ENCODE peak calls at places on chromosomes 13 and 19, in seven cellular contexts. Q, R, B, C, Z, I and V are unnamed samples. For H3K4me1 and H3K36me3, the result is how much of the 10 kb centered on the place peaks cover.

GRCh38 chr19:5967994-5968430 is 9.9 kb downstream of the RANBP3 start:
- DNase-seq in I (peak), R (peak), Z (peak), B (peak), Q (peak), C (no peak), V (peak)

GRCh38 chr19:2275588-2276428 is 6.2 kb downstream of the PEAK3 start:
- DNase-seq in I (peak), Z (no peak), Q (peak), R (no peak), B (no peak), C (no peak), V (no peak)

GRCh38 chr13:47976325-47976724 is 24.7 kb downstream of the SUCLA2 start:
- DNase-seq in Z (no peak), C (no peak), Q (no peak), R (no peak), B (peak), I (no peak), V (no peak)

GRCh38 chr13:41463823-41464602 is 6.7 kb downstream of the RGCC start:
- DNase-seq in Q (no peak), B (no peak), R (no peak), C (no peak), Z (no peak), I (no peak), V (peak)

GRCh38 chr13:43348397-43348796 is 325.0 kb downstream of the DNAJC15 start:
- DNase-seq in I (no peak), R (no peak), Q (no peak), B (no peak), C (no peak), Z (no peak), V (no peak)

GRCh38 chr19:38360351-38360750 is 14.0 kb upstream of the PSMD8 start:
- DNase-seq in C (no peak), Q (no peak), I (no peak), R (no peak), B (no peak), Z (no peak), V (no peak)

GRCh38 chr19:36210497-36210896 is 4.0 kb downstream of the ZNF565 start:
- DNase-seq in Q (no peak), I (no peak), Z (no peak), C (no peak), R (no peak), B (peak), V (no peak)

GRCh38 chr13:105035092-105035491 is 1500.4 kb downstream of the EFNB2 start:
- DNase-seq in Z (no peak), B (no peak), Q (no peak), C (no peak), R (no peak), I (no peak), V (no peak)

GRCh38 chr19:39940221-39940833 is 5.9 kb upstream of the FCGBP start:
- DNase-seq in R (no peak), Z (no peak), B (no peak), I (no peak), C (no peak), Q (no peak), V (no peak)

GRCh38 chr13:93690139-93690538 is 463.5 kb downstream of the GPC6 start:
- DNase-seq in R (no peak), C (no peak), B (peak), Z (peak), Q (no peak), I (no peak), V (no peak)

GRCh38 chr13:24503376-24503690 is 9.2 kb downstream of the PARP4 start:
- DNase-seq in B (no peak), I (no peak), Q (no peak), C (no peak), R (no peak), Z (no peak), V (no peak)

GRCh38 chr19:7225741-7226140 is 68.5 kb downstream of the INSR start:
- DNase-seq in R (no peak), Q (no peak), Z (no peak), C (no peak), B (no peak), I (no peak), V (no peak)

GRCh38 chr13:25988655-25989054 is 63.2 kb downstream of the SHISA2 start:
- DNase-seq in R (no peak), C (no peak), Z (no peak), I (no peak), B (no peak), Q (no peak), V (no peak)

GRCh38 chr19:16834747-16835146 is 5.5 kb downstream of the SIN3B start:
- DNase-seq in Z (no peak), B (no peak), C (no peak), R (no peak), Q (no peak), I (no peak), V (no peak)

GRCh38 chr19:5156231-5156986 is 184.2 kb downstream of the PTPRS start:
- DNase-seq in Q (no peak), C (no peak), I (no peak), Z (no peak), R (no peak), B (no peak), V (no peak)

GRCh38 chr19:4083677-4084546 is 17.2 kb upstream of the ZBTB7A start:
- DNase-seq in Q (no peak), C (no peak), Z (no peak), I (no peak), B (no peak), R (no peak), V (peak)

GRCh38 chr13:88086577-88086976 is 415.4 kb downstream of the SLITRK5 start:
- DNase-seq in I (no peak), Q (no peak), R (no peak), Z (no peak), C (no peak), B (no peak), V (no peak)

GRCh38 chr19:40365613-40366401 is 17.3 kb downstream of the PLD3 start:
- DNase-seq in R (peak), Q (peak), B (peak), Z (peak), I (peak), C (no peak), V (peak)

GRCh38 chr13:37127706-37128241 is 22.3 kb upstream of the CSNK1A1L start:
- DNase-seq in B (peak), I (no peak), R (peak), Z (no peak), C (no peak), Q (no peak), V (no peak)

GRCh38 chr13:78602561-78603239 is 652 bp downstream of the POU4F1 start:
- DNase-seq in Z (peak), I (no peak), Q (no peak), B (no peak), R (no peak), C (no peak), V (no peak)

GRCh38 chr13:28958018-28958417 is 137.9 kb downstream of the MTUS2 start:
- DNase-seq in I (no peak), Q (no peak), B (no peak), Z (no peak), R (no peak), C (no peak), V (no peak)

GRCh38 chr19:4233282-4233853 is 4.0 kb downstream of the EBI3 start:
- DNase-seq in R (peak), I (no peak), Z (peak), Q (peak), B (peak), C (no peak), V (peak)

GRCh38 chr13:93338906-93339305 is 112.3 kb downstream of the GPC6 start:
- DNase-seq in Z (no peak), C (no peak), Q (no peak), R (no peak), I (no peak), B (no peak), V (no peak)

GRCh38 chr19:58338825-58339558 is 12.2 kb downstream of the ZSCAN22 start:
- DNase-seq in Q (no peak), I (no peak), B (no peak), Z (peak), R (no peak), C (no peak), V (no peak)

GRCh38 chr13:113814435-113814821 is 49.4 kb downstream of the GAS6 start:
- DNase-seq in I (no peak), R (peak), Z (no peak), B (peak), Q (no peak), C (no peak), V (no peak)

GRCh38 chr13:102642475-102642874 is 45.7 kb downstream of the TPP2 start:
- DNase-seq in B (no peak), Q (peak), Z (no peak), C (no peak), R (peak), I (no peak), V (no peak)

GRCh38 chr13:50923272-50923671 is 13.7 kb downstream of the RNASEH2B start:
- DNase-seq in R (no peak), Q (no peak), B (no peak), Z (no peak), I (no peak), C (no peak), V (no peak)

DNA sequence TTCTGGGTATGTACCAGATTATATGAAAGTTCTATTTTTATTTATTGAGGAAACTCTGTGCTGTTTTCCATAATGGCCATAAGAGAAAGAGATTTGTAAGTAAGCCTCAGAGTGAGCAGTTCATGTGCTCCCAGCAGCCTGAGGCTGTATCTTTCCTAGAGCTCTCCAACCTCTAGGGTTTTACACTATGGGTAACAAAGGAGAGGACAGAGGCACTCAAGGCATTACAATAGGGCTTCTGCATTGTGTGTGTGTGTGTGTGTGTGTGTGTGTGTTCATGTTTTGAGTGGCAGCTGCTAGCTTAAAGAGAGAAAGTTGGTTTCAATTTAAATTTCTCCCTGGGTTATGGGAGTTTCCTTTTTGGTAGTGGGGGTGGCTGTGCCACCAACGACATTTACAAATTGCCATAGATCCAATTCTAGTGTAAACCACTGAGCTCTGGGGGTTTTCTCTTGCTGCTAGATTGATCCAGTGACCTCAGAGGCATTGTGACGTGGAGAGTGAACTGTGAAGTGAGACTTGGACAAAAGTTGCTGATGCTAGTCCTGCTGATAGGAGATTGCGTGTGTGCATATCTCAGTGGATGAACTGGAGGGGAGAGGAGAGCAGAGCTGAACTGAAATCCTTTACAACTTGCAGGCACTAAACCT is 67.3 kb upstream of the OLFM4 start:
- DNase-seq in C (no peak), B (no peak), R (no peak), Q (no peak), Z (peak), I (no peak), V (no peak)
- H3K4me1 ChIP-seq in C (under half), B (under half), R (under half), Q (under half), Z (under half), I (under half), V (under half)

GRCh38 chr19:13284929-13285928 is 135.0 kb downstream of the IER2 start:
- DNase-seq in B (no peak), Z (no peak), I (no peak), Q (no peak), R (no peak), C (no peak), V (no peak)

GRCh38 chr19:13277104-13277809 is 127.0 kb downstream of the IER2 start:
- DNase-seq in Z (peak), B (peak), R (peak), C (no peak), Q (peak), I (peak), V (peak)

GRCh38 chr19:13282486-13283065 is 132.4 kb downstream of the IER2 start:
- DNase-seq in C (no peak), I (no peak), B (no peak), Q (no peak), Z (no peak), R (no peak), V (no peak)

GRCh38 chr19:13283871-13284270 is 133.7 kb downstream of the IER2 start:
- DNase-seq in C (no peak), Z (no peak), Q (no peak), R (no peak), B (no peak), I (no peak), V (no peak)

DNA sequence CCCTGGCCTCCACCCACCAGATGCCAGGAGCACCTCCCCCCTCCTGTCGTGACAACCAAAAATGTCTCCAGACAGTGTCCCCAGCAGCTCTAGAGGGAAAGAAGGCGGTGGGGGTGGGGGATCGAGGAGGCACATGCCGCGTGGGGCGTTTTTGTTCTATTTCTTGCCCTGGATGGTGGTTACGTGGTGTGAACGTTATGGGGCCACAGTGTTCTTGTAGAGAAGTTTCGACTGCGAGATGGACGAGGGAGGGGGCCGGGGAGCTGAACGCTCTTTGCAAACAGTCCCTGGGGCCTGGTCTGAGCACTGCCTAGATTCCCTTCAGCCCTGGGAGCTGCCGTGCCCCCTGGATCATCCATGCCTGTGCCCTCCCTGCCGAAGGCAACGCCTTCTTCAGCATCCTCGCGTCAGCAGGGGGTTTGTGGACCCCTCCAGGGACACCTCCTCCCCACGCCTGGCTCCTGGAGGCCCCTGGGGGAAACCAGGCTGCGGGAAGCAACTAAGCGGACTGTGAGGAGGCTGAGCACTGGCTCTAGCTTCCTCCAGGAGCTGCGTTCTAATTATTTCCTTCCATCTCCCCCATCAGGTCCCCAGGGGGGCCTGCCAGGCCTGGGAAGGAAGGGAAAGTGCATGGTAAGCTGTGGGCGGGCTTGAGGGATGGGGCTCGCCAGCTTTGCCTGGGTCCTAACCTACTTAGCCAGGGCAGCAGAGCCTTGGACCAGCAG is 131.5 kb downstream of the IER2 start:
- DNase-seq in B (no peak), I (no peak), C (no peak), R (no peak), Z (no peak), Q (no peak), V (no peak)
- H3K27ac ChIP-seq in B (no peak), I (no peak), C (no peak), R (no peak), Z (no peak), Q (peak), V (no peak)

DNA sequence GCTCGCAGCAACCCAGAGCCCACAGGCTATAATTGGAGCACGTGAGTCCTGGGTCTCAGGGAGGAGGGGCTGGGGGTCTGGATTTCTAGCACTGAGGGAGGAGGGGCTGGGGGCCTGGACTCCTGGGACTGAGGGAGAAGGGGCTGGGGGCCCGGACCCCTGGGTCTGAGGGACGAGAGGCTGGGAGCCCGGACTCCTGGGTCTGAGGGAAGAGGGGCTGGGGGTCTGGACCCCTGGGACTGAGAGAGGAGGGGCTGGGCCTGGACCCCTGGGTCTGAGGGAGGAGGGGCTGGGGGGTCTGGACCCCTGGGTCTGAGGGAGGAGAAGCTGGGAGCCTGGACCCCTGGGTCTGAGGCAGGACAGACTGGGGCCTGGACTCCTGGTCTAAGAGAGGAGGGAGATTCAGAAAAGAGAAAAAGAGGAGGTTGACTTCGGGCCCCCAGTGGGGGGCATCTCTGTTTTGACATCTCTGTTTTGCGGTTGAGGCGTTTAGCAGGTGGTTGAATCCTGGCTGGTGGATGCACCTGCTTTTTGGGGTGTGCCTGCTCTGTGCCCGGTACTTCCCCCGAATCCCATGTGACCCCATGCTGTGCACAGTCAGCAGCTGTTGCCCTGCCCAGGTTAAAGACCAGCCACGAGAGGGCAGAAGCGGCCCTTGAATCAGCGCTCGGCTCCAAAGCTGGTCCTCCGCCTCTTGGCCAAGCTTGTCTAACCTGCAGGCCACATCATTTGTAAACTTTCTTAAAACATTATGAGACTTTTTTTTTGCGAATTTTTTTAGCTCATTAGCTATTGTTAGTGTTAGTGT is 10.5 kb downstream of the PVR start:
- DNase-seq in C (no peak), Z (peak), I (peak), B (peak), R (peak), Q (peak), V (peak)
- H3K36me3 ChIP-seq in C (half or more), Z (under half), I (under half), B (under half), R (under half), Q (half or more), V (under half)

GRCh38 chr19:48724796-48725753 is 5.5 kb upstream of the MAMSTR start:
- DNase-seq in Q (peak), Z (peak), C (no peak), I (peak), R (peak), B (peak), V (peak)
- H3K4me1 ChIP-seq in Q (half or more), Z (under half), C (under half), I (under half), R (under half), B (under half), V (under half)

DNA sequence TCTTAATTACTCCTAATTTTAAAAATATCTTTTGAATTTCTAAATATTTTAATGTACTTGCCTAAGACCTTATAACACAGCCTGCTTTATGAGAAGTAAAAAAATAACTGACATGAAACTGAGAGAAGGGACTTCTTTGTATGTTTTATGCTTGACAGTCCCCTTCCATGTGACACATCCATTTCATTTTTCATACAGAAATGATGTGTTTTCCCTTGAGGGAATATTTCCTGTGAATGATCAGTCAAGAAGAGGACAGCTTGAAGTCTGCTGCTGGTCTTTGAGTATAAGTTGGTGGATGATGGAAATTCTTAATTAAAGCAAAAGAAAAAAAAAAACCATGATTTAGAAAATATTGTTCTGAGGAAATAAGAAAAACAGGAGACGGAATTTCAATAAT is 230.4 kb upstream of the KLHL1 start:
- DNase-seq in Q (no peak), Z (no peak), B (no peak), I (no peak), R (no peak), C (no peak), V (no peak)
- H3K27ac ChIP-seq in Q (no peak), Z (no peak), B (no peak), I (no peak), R (no peak), C (no peak), V (no peak)

GRCh38 chr19:12272980-12273901 is 21.4 kb downstream of the ZNF44 start:
- DNase-seq in I (no peak), Q (no peak), R (no peak), C (no peak), Z (no peak), B (no peak), V (no peak)

GRCh38 chr19:12270854-12271253 is 23.8 kb downstream of the ZNF44 start:
- DNase-seq in R (no peak), B (no peak), Z (no peak), C (no peak), Q (no peak), I (no peak), V (no peak)

GRCh38 chr19:12272386-12272785 is 22.3 kb downstream of the ZNF44 start:
- DNase-seq in Q (no peak), R (no peak), I (no peak), Z (no peak), C (no peak), B (no peak), V (no peak)
- H3K36me3 ChIP-seq in Q (half or more), R (under half), I (under half), Z (under half), C (half or more), B (under half), V (under half)

GRCh38 chr19:18176367-18177310 is 3.0 kb downstream of the IFI30 start:
- DNase-seq in R (no peak), Z (no peak), I (no peak), Q (no peak), B (no peak), C (no peak), V (no peak)
- H3K4me1 ChIP-seq in R (under half), Z (under half), I (under half), Q (under half), B (under half), C (under half), V (under half)

GRCh38 chr13:58949646-58950045 is 1214.1 kb downstream of the DIAPH3 start:
- DNase-seq in C (no peak), Z (peak), I (no peak), R (no peak), Q (no peak), B (no peak), V (no peak)
- H3K27ac ChIP-seq in C (no peak), Z (no peak), I (no peak), R (no peak), Q (no peak), B (no peak), V (no peak)

GRCh38 chr19:47146920-47147319 is 16.3 kb downstream of the SAE1 start:
- DNase-seq in C (no peak), Q (no peak), R (no peak), B (no peak), I (no peak), Z (no peak), V (no peak)
- H3K36me3 ChIP-seq in C (under half), Q (half or more), R (under half), B (under half), I (under half), Z (under half), V (under half)